ENCODE peak calls at places on chromosomes 11 and 22, in five cellular contexts. K is C1 segment of cervical spinal cord; I is SK-N-SH; F is activated gamma-delta T cell treated with anti-CD3 and anti-CD28 coated beads, Interleukin-2, amount 50 U/mL, for 16 hours; D is mammary epithelial cell. G is an unnamed sample.

GRCh38 chr22:20458530-20459151 is 21.0 kb upstream of the SCARF2 start:
- DNase-seq in K (no peak), I (no peak), F (no peak), D (no peak), G (no peak)

GRCh38 chr11:19929147-19929546 is 216.5 kb downstream of the NAV2 start:
- DNase-seq in K (no peak), I (no peak), F (no peak), D (no peak), G (no peak)

GRCh38 chr22:48743601-48744282 is 1083.9 kb downstream of the BRD1 start:
- DNase-seq in K (no peak), I (no peak), F (no peak), D (no peak), G (no peak)

GRCh38 chr11:73317373-73317772 is 9.3 kb downstream of the ARHGEF17 start:
- DNase-seq in K (peak; percentile 56), I (no peak), F (no peak), D (no peak), G (no peak)

GRCh38 chr22:35072939-35073338 is 7.0 kb downstream of the ISX start:
- DNase-seq in K (no peak), I (no peak), F (no peak), D (peak; percentile 68), G (peak; percentile 29)

GRCh38 chr11:14455648-14456430 is 43.8 kb downstream of the COPB1 start:
- DNase-seq in K (no peak), I (no peak), F (no peak), D (no peak), G (no peak)

GRCh38 chr22:48235744-48236143 is 1473.3 kb downstream of the TBC1D22A start:
- DNase-seq in K (no peak), I (no peak), F (no peak), D (no peak), G (no peak)

GRCh38 chr11:69065136-69065710 is 16.5 kb downstream of the TPCN2 start:
- DNase-seq in K (no peak), I (no peak), F (no peak), D (no peak), G (no peak)

GRCh38 chr22:27116295-27116694 is 458.9 kb downstream of the MIAT start:
- DNase-seq in K (no peak), I (no peak), F (no peak), D (no peak), G (no peak)

GRCh38 chr11:2315395-2316168 is 13.8 kb downstream of the TSPAN32 start:
- DNase-seq in K (no peak), I (no peak), F (no peak), D (no peak), G (no peak)

GRCh38 chr11:99952816-99953215 is 734.3 kb upstream of the ARHGAP42 start:
- DNase-seq in K (no peak), I (no peak), F (no peak), D (peak; percentile 2), G (peak; percentile 45)

GRCh38 chr11:113475160-113475761 is at the start of gene DRD2:
- DNase-seq in K (no peak), I (peak; percentile 86), F (no peak), D (peak; percentile 24), G (no peak)

GRCh38 chr11:11263238-11264030 is 89.6 kb downstream of the CSNK2A3 start:
- DNase-seq in K (no peak), I (peak; percentile 46), F (no peak), D (peak; percentile 25), G (no peak)

GRCh38 chr11:78646564-78647185 is 72.0 kb upstream of the NARS2 start:
- DNase-seq in K (no peak), I (peak; percentile 54), F (peak; percentile 27), D (peak; percentile 68), G (peak; percentile 44)